ENCODE peak calls at places on chromosomes 12 and 14, in eight cellular contexts. One of them, this sample, is unnamed.

GRCh38 chr12:117778656-117779055 is 190.1 kb downstream of the KSR2 start:
- DNase-seq in head of caudate nucleus: no peak
- DNase-seq in NCI-H460: no peak
- DNase-seq in GOT3: no peak
- DNase-seq in COLO829: no peak
- DNase-seq in occipital lobe: no peak
- DNase-seq in fibroblast of villous mesenchyme: no peak
- DNase-seq in PC-9: no peak
- DNase-seq in this sample: no peak

GRCh38 chr14:21923820-21924219 is 250.2 kb upstream of the OR4E1 start:
- DNase-seq in head of caudate nucleus: no peak
- DNase-seq in NCI-H460: no peak
- DNase-seq in GOT3: no peak
- DNase-seq in COLO829: no peak
- DNase-seq in occipital lobe: no peak
- DNase-seq in fibroblast of villous mesenchyme: no peak
- DNase-seq in PC-9: no peak
- DNase-seq in this sample: no peak

GRCh38 chr12:107759410-107759809 is 1.5 kb downstream of the PRDM4 start:
- DNase-seq in head of caudate nucleus: no peak
- DNase-seq in NCI-H460: peak
- DNase-seq in GOT3: no peak
- DNase-seq in COLO829: peak
- DNase-seq in occipital lobe: no peak
- DNase-seq in fibroblast of villous mesenchyme: peak
- DNase-seq in PC-9: peak
- DNase-seq in this sample: no peak

GRCh38 chr12:62684586-62685295 is 218.1 kb downstream of the MON2 start:
- DNase-seq in head of caudate nucleus: no peak
- DNase-seq in NCI-H460: no peak
- DNase-seq in GOT3: no peak
- DNase-seq in COLO829: no peak
- DNase-seq in occipital lobe: no peak
- DNase-seq in fibroblast of villous mesenchyme: peak
- DNase-seq in PC-9: no peak
- DNase-seq in this sample: no peak

GRCh38 chr12:704516-705242 is 41.4 kb upstream of the NINJ2 start:
- DNase-seq in head of caudate nucleus: no peak
- DNase-seq in NCI-H460: no peak
- DNase-seq in GOT3: no peak
- DNase-seq in COLO829: no peak
- DNase-seq in occipital lobe: no peak
- DNase-seq in fibroblast of villous mesenchyme: no peak
- DNase-seq in PC-9: no peak
- DNase-seq in this sample: no peak

GRCh38 chr12:31773867-31774266 is 45.0 kb upstream of the AMN1 start:
- DNase-seq in head of caudate nucleus: no peak
- DNase-seq in NCI-H460: no peak
- DNase-seq in GOT3: no peak
- DNase-seq in COLO829: no peak
- DNase-seq in occipital lobe: no peak
- DNase-seq in fibroblast of villous mesenchyme: no peak
- DNase-seq in PC-9: no peak
- DNase-seq in this sample: no peak

GRCh38 chr14:21987937-21988336 is 314.3 kb upstream of the OR4E1 start:
- DNase-seq in head of caudate nucleus: no peak
- DNase-seq in NCI-H460: peak
- DNase-seq in GOT3: no peak
- DNase-seq in COLO829: peak
- DNase-seq in occipital lobe: no peak
- DNase-seq in fibroblast of villous mesenchyme: peak
- DNase-seq in PC-9: no peak
- DNase-seq in this sample: no peak

GRCh38 chr12:113766880-113767878 is 198.9 kb downstream of the RBM19 start:
- DNase-seq in head of caudate nucleus: peak
- DNase-seq in NCI-H460: no peak
- DNase-seq in GOT3: no peak
- DNase-seq in COLO829: peak
- DNase-seq in occipital lobe: no peak
- DNase-seq in fibroblast of villous mesenchyme: peak
- DNase-seq in PC-9: peak
- DNase-seq in this sample: no peak

GRCh38 chr14:105205718-105206208 is 24.7 kb upstream of the NUDT14 start:
- DNase-seq in head of caudate nucleus: no peak
- DNase-seq in NCI-H460: no peak
- DNase-seq in GOT3: no peak
- DNase-seq in COLO829: no peak
- DNase-seq in occipital lobe: no peak
- DNase-seq in fibroblast of villous mesenchyme: no peak
- DNase-seq in PC-9: no peak
- DNase-seq in this sample: no peak

GRCh38 chr14:34693228-34693939 is 21.0 kb downstream of the CFL2 start:
- DNase-seq in head of caudate nucleus: no peak
- DNase-seq in NCI-H460: no peak
- DNase-seq in GOT3: no peak
- DNase-seq in COLO829: no peak
- DNase-seq in occipital lobe: no peak
- DNase-seq in fibroblast of villous mesenchyme: no peak
- DNase-seq in PC-9: peak
- DNase-seq in this sample: no peak

GRCh38 chr14:68718033-68718725 is 74.7 kb downstream of the ZFP36L1 start:
- DNase-seq in head of caudate nucleus: no peak
- DNase-seq in NCI-H460: peak
- DNase-seq in GOT3: no peak
- DNase-seq in COLO829: no peak
- DNase-seq in occipital lobe: no peak
- DNase-seq in fibroblast of villous mesenchyme: no peak
- DNase-seq in PC-9: no peak
- DNase-seq in this sample: no peak